ENCODE peak calls at places on chromosomes 13 and 19, in six cellular contexts. I is breast epithelium, E is Peyer's patch, P is tibial nerve, U is right lobe of liver, K is suprapubic skin. B is an unnamed sample.

GRCh38 chr19:29263305-29264080 is 50.5 kb upstream of the UQCRFS1 start:
- DNase-seq in K (no peak), I (no peak), P (peak), E (no peak), U (no peak), B (peak)

GRCh38 chr13:50989476-50989875 is 79.9 kb downstream of the RNASEH2B start:
- DNase-seq in K (no peak), I (no peak), U (no peak), E (no peak), P (peak), B (no peak)

GRCh38 chr19:11560404-11560988 is 1.5 kb upstream of the ELOF1 start:
- DNase-seq in K (no peak), I (no peak), E (no peak), P (no peak), U (no peak), B (peak)

GRCh38 chr19:5628470-5628869 is 5.6 kb downstream of the SAFB start:
- DNase-seq in E (no peak), P (no peak), U (no peak), K (no peak), I (no peak), B (no peak)

GRCh38 chr19:40147693-40148347 is 43.4 kb upstream of the MAP3K10 start:
- DNase-seq in U (peak), I (no peak), P (no peak), K (no peak), E (no peak), B (no peak)

GRCh38 chr13:29129616-29130015 is 309.5 kb downstream of the MTUS2 start:
- DNase-seq in I (no peak), K (no peak), U (no peak), P (no peak), E (no peak), B (no peak)

GRCh38 chr19:44824758-44825157 is 15.9 kb downstream of the BCAM start:
- DNase-seq in K (no peak), P (no peak), I (no peak), E (no peak), U (no peak), B (no peak)

GRCh38 chr13:105979586-105979985 is 555.9 kb downstream of the EFNB2 start:
- DNase-seq in P (no peak), K (no peak), E (no peak), U (no peak), I (no peak), B (peak)

GRCh38 chr19:36032251-36033104 is at the start of gene CLIP3:
- DNase-seq in K (no peak), P (peak), E (no peak), U (no peak), I (no peak), B (no peak)

GRCh38 chr13:22173605-22174004 is 502.7 kb downstream of the FGF9 start:
- DNase-seq in P (no peak), U (no peak), K (no peak), E (no peak), I (no peak), B (no peak)

GRCh38 chr19:6313398-6313969 is 19.9 kb downstream of the ACER1 start:
- DNase-seq in U (no peak), I (no peak), K (no peak), P (no peak), E (no peak), B (no peak)

GRCh38 chr19:33370783-33371182 is 2.7 kb upstream of the CEBPG start:
- DNase-seq in K (no peak), E (no peak), U (no peak), P (no peak), I (no peak), B (no peak)

GRCh38 chr19:2553510-2553909 is 77.6 kb downstream of the GADD45B start:
- DNase-seq in U (no peak), K (no peak), I (no peak), E (no peak), P (no peak), B (no peak)

GRCh38 chr13:111318396-111318795 is 2.0 kb upstream of the TEX29 start:
- DNase-seq in P (no peak), I (no peak), U (no peak), K (no peak), E (peak), B (no peak)

GRCh38 chr13:41352935-41353801 is 42.1 kb downstream of the NAA16 start:
- DNase-seq in E (no peak), P (peak), U (no peak), I (no peak), K (no peak), B (peak)

GRCh38 chr19:58558623-58559274 is 338 bp upstream of the UBE2M start:
- DNase-seq in K (peak), E (peak), I (peak), P (peak), U (peak), B (peak)

GRCh38 chr13:71968025-71968424 is 101.0 kb upstream of the DACH1 start:
- DNase-seq in K (no peak), U (no peak), P (no peak), E (no peak), I (no peak), B (no peak)

GRCh38 chr13:26742691-26743358 is 17.8 kb downstream of the GPR12 start:
- DNase-seq in I (no peak), E (no peak), U (no peak), K (no peak), P (no peak), B (no peak)

GRCh38 chr19:34316741-34317241 is 48.2 kb upstream of the GPI start:
- DNase-seq in I (no peak), E (peak), P (no peak), K (no peak), U (no peak), B (peak)

GRCh38 chr13:102405499-102406079 is 3.7 kb upstream of the FGF14 start:
- DNase-seq in P (no peak), K (no peak), U (no peak), I (no peak), E (no peak), B (no peak)

GRCh38 chr19:35291259-35291658 is 702 bp upstream of the MAG start:
- DNase-seq in E (no peak), K (no peak), U (no peak), P (no peak), I (no peak), B (no peak)

GRCh38 chr19:51002101-51002532 is 713 bp upstream of the KLK8 start:
- DNase-seq in U (no peak), I (no peak), E (no peak), P (no peak), K (no peak), B (no peak)

GRCh38 chr19:40163541-40164129 is 27.6 kb upstream of the MAP3K10 start:
- DNase-seq in K (no peak), I (no peak), U (no peak), P (no peak), E (no peak), B (no peak)

GRCh38 chr19:57068326-57068725 is 51.5 kb upstream of the USP29 start:
- DNase-seq in P (no peak), U (no peak), E (no peak), I (no peak), K (no peak), B (no peak)

GRCh38 chr13:27789153-27789494 is 3.2 kb upstream of the GSX1 start:
- DNase-seq in P (no peak), K (no peak), E (no peak), U (no peak), I (no peak), B (no peak)

GRCh38 chr19:41298327-41298964 is 11.5 kb upstream of the CCDC97 start:
- DNase-seq in K (no peak), P (peak), U (no peak), E (peak), I (peak), B (peak)

GRCh38 chr13:97945342-97945741 is 8.1 kb upstream of the IPO5 start:
- DNase-seq in K (no peak), E (no peak), U (no peak), P (no peak), I (no peak), B (no peak)

GRCh38 chr13:34437873-34438272 is 504.2 kb upstream of the NBEA start:
- DNase-seq in P (no peak), U (no peak), K (no peak), I (no peak), E (no peak), B (no peak)

GRCh38 chr19:52945652-52946321 is 16.9 kb downstream of the ZNF816 start:
- DNase-seq in E (no peak), U (no peak), I (no peak), K (peak), P (no peak), B (no peak)

GRCh38 chr19:52942371-52943133 is 19.3 kb upstream of the ZNF888 start:
- DNase-seq in E (peak), U (peak), I (peak), P (peak), K (peak), B (peak)

GRCh38 chr19:52941941-52942370 is 18.7 kb upstream of the ZNF888 start:
- DNase-seq in K (peak), E (peak), P (peak), I (no peak), U (no peak), B (peak)

GRCh38 chr19:52943134-52943883 is 19.4 kb downstream of the ZNF816 start:
- DNase-seq in I (no peak), P (no peak), U (no peak), E (no peak), K (peak), B (no peak)

DNA sequence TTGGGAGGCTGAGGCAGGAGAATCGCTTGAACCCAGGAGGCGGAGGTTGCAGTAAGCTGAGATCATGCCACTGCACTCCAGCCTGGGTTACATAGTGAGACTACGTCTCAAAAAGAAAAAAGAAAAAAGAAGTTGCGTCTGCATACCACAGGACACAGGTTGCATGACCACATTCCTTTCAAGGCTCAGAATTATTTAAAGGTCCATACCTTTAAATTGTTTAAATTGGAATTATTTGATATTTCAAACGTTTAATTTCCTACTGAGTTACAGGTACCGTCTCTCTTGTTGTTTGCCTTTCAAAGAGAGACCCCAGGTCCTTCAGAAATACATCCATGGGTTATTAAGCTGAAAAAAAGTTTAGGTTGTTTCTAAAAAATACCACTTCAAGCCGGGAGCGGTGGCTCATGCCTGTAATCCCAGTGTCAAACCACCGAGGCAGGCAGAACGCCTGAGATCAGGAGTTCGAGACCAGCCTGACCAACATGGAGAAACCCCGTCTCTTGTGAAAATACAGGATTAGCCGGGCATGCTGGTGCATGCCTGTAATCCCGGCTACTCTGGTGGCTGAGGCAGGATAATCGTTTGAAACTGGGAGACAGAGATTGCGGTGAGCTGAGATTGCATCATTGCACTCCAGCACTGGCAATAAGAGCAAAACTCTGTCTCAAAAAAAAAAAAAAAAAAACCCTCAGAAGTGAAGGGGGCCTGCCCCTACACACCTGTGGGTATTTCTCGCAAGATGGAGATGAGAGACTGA is 18.6 kb downstream of the ZNF816 start:
- DNase-seq in E (no peak), I (no peak), U (no peak), P (no peak), K (peak), B (no peak)
- H3K27ac ChIP-seq in E (no peak), I (peak), U (no peak), P (no peak), K (no peak), B (no peak)

GRCh38 chr13:40197936-40198335 is 468.5 kb downstream of the FOXO1 start:
- DNase-seq in K (no peak), P (no peak), U (no peak), E (no peak), I (no peak), B (no peak)
- H3K27ac ChIP-seq in K (no peak), P (no peak), U (no peak), E (no peak), I (no peak), B (no peak)

GRCh38 chr19:55241935-55242464 is 13.4 kb upstream of the TMEM86B start:
- DNase-seq in K (no peak), E (peak), P (no peak), U (no peak), I (no peak), B (no peak)
- H3K27ac ChIP-seq in K (no peak), E (no peak), P (no peak), U (no peak), I (no peak), B (no peak)

GRCh38 chr13:96041326-96042092 is 11.7 kb downstream of the UGGT2 start:
- DNase-seq in P (no peak), K (no peak), I (no peak), U (no peak), E (no peak), B (no peak)

DNA sequence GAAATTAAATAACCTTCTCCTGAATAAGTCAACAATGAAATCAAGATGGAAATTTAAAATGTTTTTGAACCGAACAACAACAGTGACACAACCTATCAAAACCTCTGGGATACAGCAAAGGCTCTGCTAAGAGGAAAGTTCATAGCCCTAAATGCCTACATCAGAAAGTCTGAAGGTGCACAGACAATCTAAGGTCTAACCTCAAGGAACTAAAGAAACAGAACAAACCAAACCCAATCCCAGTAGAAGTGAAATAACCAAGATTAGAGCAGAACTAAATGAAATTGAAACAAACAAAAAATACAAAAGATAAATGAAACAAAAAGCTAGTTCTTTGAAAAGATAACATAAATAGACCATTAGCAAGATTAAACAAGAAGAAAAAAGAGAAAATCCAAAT is 9.0 kb downstream of the UGGT2 start:
- DNase-seq in U (no peak), I (no peak), P (no peak), E (no peak), K (no peak), B (no peak)
- H3K27ac ChIP-seq in U (no peak), I (no peak), P (no peak), E (no peak), K (no peak), B (no peak)

GRCh38 chr19:17999685-18000479 is 8.1 kb upstream of the ARRDC2 start:
- DNase-seq in U (peak), P (no peak), I (no peak), K (no peak), E (no peak), B (no peak)
- H3K27ac ChIP-seq in U (peak), P (peak), I (peak), K (peak), E (peak), B (peak)